ENCODE peak calls at places on chromosomes 6 and 20, in seven cellular contexts. O is RCC 7860, S is small intestine, V is H54, U is amygdala, Q is body of pancreas, G is G401. C is an unnamed sample.

GRCh38 chr6:38432479-38432878 is 207.2 kb downstream of the BTBD9 start:
- DNase-seq in O (no peak), S (no peak), V (peak; percentile 10), U (no peak), Q (no peak), G (no peak), C (no peak)

GRCh38 chr6:136186363-136186762 is 63.7 kb downstream of the MTFR2 start:
- DNase-seq in O (no peak), S (no peak), V (no peak), U (no peak), Q (no peak), G (no peak), C (no peak)

GRCh38 chr6:166473886-166474596 is 91.3 kb upstream of the MPC1 start:
- DNase-seq in O (no peak), S (no peak), V (no peak), U (no peak), Q (no peak), G (no peak), C (no peak)

GRCh38 chr6:109023348-109023925 is 71.2 kb downstream of the SESN1 start:
- DNase-seq in O (no peak), S (no peak), V (no peak), U (no peak), Q (no peak), G (no peak), C (no peak)

GRCh38 chr6:49618257-49618656 is 18.4 kb downstream of the RHAG start:
- DNase-seq in O (no peak), S (no peak), V (no peak), U (no peak), Q (no peak), G (no peak), C (no peak)

GRCh38 chr20:38445901-38446425 is 10.8 kb upstream of the SNHG17 start:
- DNase-seq in O (no peak), S (no peak), V (no peak), U (no peak), Q (no peak), G (no peak), C (no peak)

GRCh38 chr6:137784583-137784982 is 82.5 kb upstream of the TNFAIP3 start:
- DNase-seq in O (no peak), S (no peak), V (no peak), U (no peak), Q (no peak), G (no peak), C (no peak)

GRCh38 chr20:1769491-1769890 is 111.9 kb upstream of the SIRPG start:
- DNase-seq in O (no peak), S (no peak), V (no peak), U (no peak), Q (no peak), G (no peak), C (no peak)

GRCh38 chr6:66995669-66996068 is 1288.6 kb upstream of the EYS start:
- DNase-seq in O (no peak), S (no peak), V (no peak), U (no peak), Q (no peak), G (no peak), C (no peak)

GRCh38 chr6:69835414-69836179 is 30.8 kb upstream of the COL19A1 start:
- DNase-seq in O (peak; percentile 42), S (peak; percentile 42), V (peak; percentile 1), U (no peak), Q (peak; percentile 22), G (peak; percentile 69), C (peak; percentile 47)

GRCh38 chr6:89007209-89008001 is 44.0 kb upstream of the RNGTT start:
- DNase-seq in O (no peak), S (peak; percentile 54), V (no peak), U (no peak), Q (no peak), G (no peak), C (peak; percentile 23)

GRCh38 chr20:50380697-50381040 is 129.5 kb upstream of the PTPN1 start:
- DNase-seq in O (peak; percentile 50), S (peak; percentile 60), V (no peak), U (no peak), Q (peak; percentile 50), G (no peak), C (no peak)

GRCh38 chr20:17612287-17612974 is 42.6 kb downstream of the DSTN start:
- DNase-seq in O (no peak), S (peak; percentile 40), V (peak; percentile 5), U (no peak), Q (peak; percentile 45), G (no peak), C (peak; percentile 32)

GRCh38 chr6:30091577-30092381 is 16.2 kb upstream of the RNF39 start:
- DNase-seq in O (peak; percentile 17), S (peak; percentile 95), V (peak; percentile 68), U (no peak), Q (no peak), G (no peak), C (peak; percentile 23)

GRCh38 chr6:43296780-43297494 is 1.1 kb upstream of the SLC22A7 start:
- DNase-seq in O (no peak), S (no peak), V (no peak), U (no peak), Q (no peak), G (no peak), C (no peak)

GRCh38 chr6:18681828-18682503 is 294.8 kb downstream of the RNF144B start:
- DNase-seq in O (no peak), S (no peak), V (no peak), U (no peak), Q (no peak), G (peak; percentile 7), C (no peak)

GRCh38 chr6:118187568-118188164 is 280.6 kb downstream of the SLC35F1 start:
- DNase-seq in O (no peak), S (no peak), V (no peak), U (peak; percentile 2), Q (no peak), G (no peak), C (peak; percentile 86)

GRCh38 chr6:30793521-30794194 is 49.3 kb upstream of the IER3 start:
- DNase-seq in O (no peak), S (peak; percentile 36), V (no peak), U (no peak), Q (no peak), G (no peak), C (peak; percentile 78)

GRCh38 chr6:108164815-108165706 is 761 bp upstream of the NR2E1 start:
- DNase-seq in O (no peak), S (no peak), V (no peak), U (no peak), Q (no peak), G (no peak), C (no peak)

C was measured in MV-4-11.